ENCODE peak calls at places on chromosomes 16 and 17, in six cellular contexts. One of them, this sample, is unnamed.

GRCh38 chr17:49814781-49815496 is 26.5 kb downstream of the KAT7 start:
- DNase-seq in GM12865: no peak
- DNase-seq in H1: no peak
- DNase-seq in HFFc6: no peak
- DNase-seq in hepatocyte: no peak
- DNase-seq in cardiac fibroblast: no peak
- DNase-seq in this sample: no peak

GRCh38 chr16:57245472-57246113 is 534 bp downstream of the ARL2BP start:
- DNase-seq in hepatocyte: peak; percentile 69
- DNase-seq in cardiac fibroblast: no peak
- DNase-seq in GM12865: peak; percentile 48
- DNase-seq in HFFc6: no peak
- DNase-seq in H1: no peak
- DNase-seq in this sample: no peak

GRCh38 chr16:77850637-77851330 is 62.4 kb downstream of the VAT1L start:
- DNase-seq in cardiac fibroblast: peak; percentile 11
- DNase-seq in GM12865: no peak
- DNase-seq in H1: no peak
- DNase-seq in hepatocyte: no peak
- DNase-seq in HFFc6: no peak
- DNase-seq in this sample: no peak

GRCh38 chr17:36602924-36603384 is 1.6 kb downstream of the MRM1 start:
- DNase-seq in HFFc6: peak; percentile 37
- DNase-seq in hepatocyte: peak; percentile 80
- DNase-seq in H1: peak; percentile 79
- DNase-seq in cardiac fibroblast: peak; percentile 80
- DNase-seq in GM12865: peak; percentile 85
- DNase-seq in this sample: no peak

GRCh38 chr16:53849585-53849984 is 145.6 kb downstream of the FTO start:
- DNase-seq in hepatocyte: no peak
- DNase-seq in HFFc6: no peak
- DNase-seq in cardiac fibroblast: no peak
- DNase-seq in H1: no peak
- DNase-seq in GM12865: no peak
- DNase-seq in this sample: no peak

GRCh38 chr17:82921426-82921825 is 81.6 kb upstream of the ZNF750 start:
- DNase-seq in hepatocyte: no peak
- DNase-seq in H1: no peak
- DNase-seq in GM12865: no peak
- DNase-seq in HFFc6: no peak
- DNase-seq in cardiac fibroblast: no peak
- DNase-seq in this sample: no peak

GRCh38 chr16:22070361-22071351 is 21.7 kb upstream of the VWA3A start:
- DNase-seq in hepatocyte: no peak
- DNase-seq in GM12865: no peak
- DNase-seq in H1: no peak
- DNase-seq in HFFc6: no peak
- DNase-seq in cardiac fibroblast: peak; percentile 58
- DNase-seq in this sample: no peak

GRCh38 chr17:45366691-45367090 is 49.9 kb upstream of the MAP3K14 start:
- DNase-seq in cardiac fibroblast: no peak
- DNase-seq in hepatocyte: no peak
- DNase-seq in GM12865: no peak
- DNase-seq in H1: no peak
- DNase-seq in HFFc6: no peak
- DNase-seq in this sample: no peak

GRCh38 chr17:69305177-69305576 is 21.8 kb downstream of the ABCA5 start:
- DNase-seq in hepatocyte: no peak
- DNase-seq in cardiac fibroblast: no peak
- DNase-seq in H1: no peak
- DNase-seq in GM12865: no peak
- DNase-seq in HFFc6: no peak
- DNase-seq in this sample: no peak

GRCh38 chr17:7477392-7478275 is 1.8 kb downstream of the ZBTB4 start:
- DNase-seq in hepatocyte: peak; percentile 91
- DNase-seq in GM12865: no peak
- DNase-seq in cardiac fibroblast: peak; percentile 77
- DNase-seq in H1: no peak
- DNase-seq in HFFc6: peak; percentile 84
- DNase-seq in this sample: no peak

GRCh38 chr16:72469932-72470331 is 298.0 kb upstream of the PMFBP1 start:
- DNase-seq in HFFc6: no peak
- DNase-seq in H1: no peak
- DNase-seq in hepatocyte: no peak
- DNase-seq in GM12865: no peak
- DNase-seq in cardiac fibroblast: no peak
- DNase-seq in this sample: no peak

GRCh38 chr16:31143036-31143888 is 6.6 kb downstream of the PRSS36 start:
- DNase-seq in HFFc6: no peak
- DNase-seq in H1: peak; percentile 55
- DNase-seq in GM12865: no peak
- DNase-seq in hepatocyte: no peak
- DNase-seq in cardiac fibroblast: no peak
- DNase-seq in this sample: no peak

GRCh38 chr17:69434164-69434579 is 19.7 kb downstream of the MAP2K6 start:
- DNase-seq in hepatocyte: peak; percentile 53
- DNase-seq in GM12865: no peak
- DNase-seq in H1: no peak
- DNase-seq in cardiac fibroblast: peak; percentile 63
- DNase-seq in HFFc6: no peak
- DNase-seq in this sample: no peak

GRCh38 chr16:11783319-11784047 is 13.6 kb downstream of the ZC3H7A start:
- DNase-seq in GM12865: peak; percentile 90
- DNase-seq in cardiac fibroblast: peak; percentile 69
- DNase-seq in hepatocyte: no peak
- DNase-seq in H1: no peak
- DNase-seq in HFFc6: peak; percentile 35
- DNase-seq in this sample: no peak

GRCh38 chr16:79334127-79334526 is 266.4 kb downstream of the MAF start:
- DNase-seq in cardiac fibroblast: no peak
- DNase-seq in GM12865: no peak
- DNase-seq in hepatocyte: no peak
- DNase-seq in HFFc6: no peak
- DNase-seq in H1: peak; percentile 82
- DNase-seq in this sample: no peak
- TF ChIP-seq CTCF in cardiac fibroblast: no peak
- TF ChIP-seq CTCF in GM12865: peak; percentile 32
- TF ChIP-seq CTCF in hepatocyte: peak; percentile 22
- TF ChIP-seq CTCF in HFFc6: no peak
- TF ChIP-seq CTCF in H1: peak; percentile 63
- TF ChIP-seq CTCF in this sample: peak; percentile 68

DNA sequence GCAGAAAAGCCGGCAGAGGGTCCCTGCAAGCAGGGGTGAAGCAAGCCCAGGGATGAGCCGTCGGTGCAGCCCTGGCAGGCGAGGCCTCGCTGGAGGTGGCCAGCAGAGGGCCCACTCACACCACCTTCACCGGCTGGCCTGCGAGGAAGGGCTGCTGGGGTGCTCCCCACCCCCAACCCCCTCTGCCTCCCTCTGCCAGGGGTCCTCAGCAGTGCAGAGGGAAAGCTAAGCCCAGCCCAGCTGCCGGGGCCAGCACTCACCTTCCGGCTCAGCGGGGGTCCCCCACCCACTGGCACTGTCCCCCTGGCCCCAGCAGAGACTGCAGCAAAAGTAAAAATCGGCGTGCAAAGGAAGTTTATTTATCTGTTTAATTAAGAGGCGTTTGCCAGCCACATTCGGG is 113.4 kb downstream of the ENGASE start:
- DNase-seq in hepatocyte: peak; percentile 40
- DNase-seq in cardiac fibroblast: no peak
- DNase-seq in GM12865: peak; percentile 18
- DNase-seq in HFFc6: no peak
- DNase-seq in H1: peak; percentile 89
- DNase-seq in this sample: no peak
- TF ChIP-seq CTCF in hepatocyte: peak; percentile 52
- TF ChIP-seq CTCF in cardiac fibroblast: peak; percentile 64
- TF ChIP-seq CTCF in GM12865: peak; percentile 56
- TF ChIP-seq CTCF in HFFc6: peak; percentile 83
- TF ChIP-seq CTCF in H1: peak; percentile 95
- TF ChIP-seq CTCF in this sample: peak; percentile 77

GRCh38 chr16:67922740-67923139 is 8.9 kb downstream of the CTRL start:
- DNase-seq in cardiac fibroblast: no peak
- DNase-seq in hepatocyte: no peak
- DNase-seq in HFFc6: no peak
- DNase-seq in H1: no peak
- DNase-seq in GM12865: no peak
- DNase-seq in this sample: no peak
- TF ChIP-seq CTCF in cardiac fibroblast: no peak
- TF ChIP-seq CTCF in hepatocyte: no peak
- TF ChIP-seq CTCF in HFFc6: no peak
- TF ChIP-seq CTCF in H1: no peak
- TF ChIP-seq CTCF in GM12865: no peak
- TF ChIP-seq CTCF in this sample: no peak

GRCh38 chr17:1055751-1056645 is 59.1 kb downstream of the TIMM22 start:
- DNase-seq in HFFc6: peak; percentile 49
- DNase-seq in cardiac fibroblast: peak; percentile 67
- DNase-seq in hepatocyte: peak; percentile 81
- DNase-seq in GM12865: peak; percentile 52
- DNase-seq in H1: peak; percentile 87
- DNase-seq in this sample: no peak
- TF ChIP-seq CTCF in HFFc6: peak; percentile 93
- TF ChIP-seq CTCF in cardiac fibroblast: peak; percentile 69
- TF ChIP-seq CTCF in hepatocyte: peak; percentile 67
- TF ChIP-seq CTCF in GM12865: peak; percentile 55
- TF ChIP-seq CTCF in H1: peak; percentile 77
- TF ChIP-seq CTCF in this sample: peak; percentile 88

DNA sequence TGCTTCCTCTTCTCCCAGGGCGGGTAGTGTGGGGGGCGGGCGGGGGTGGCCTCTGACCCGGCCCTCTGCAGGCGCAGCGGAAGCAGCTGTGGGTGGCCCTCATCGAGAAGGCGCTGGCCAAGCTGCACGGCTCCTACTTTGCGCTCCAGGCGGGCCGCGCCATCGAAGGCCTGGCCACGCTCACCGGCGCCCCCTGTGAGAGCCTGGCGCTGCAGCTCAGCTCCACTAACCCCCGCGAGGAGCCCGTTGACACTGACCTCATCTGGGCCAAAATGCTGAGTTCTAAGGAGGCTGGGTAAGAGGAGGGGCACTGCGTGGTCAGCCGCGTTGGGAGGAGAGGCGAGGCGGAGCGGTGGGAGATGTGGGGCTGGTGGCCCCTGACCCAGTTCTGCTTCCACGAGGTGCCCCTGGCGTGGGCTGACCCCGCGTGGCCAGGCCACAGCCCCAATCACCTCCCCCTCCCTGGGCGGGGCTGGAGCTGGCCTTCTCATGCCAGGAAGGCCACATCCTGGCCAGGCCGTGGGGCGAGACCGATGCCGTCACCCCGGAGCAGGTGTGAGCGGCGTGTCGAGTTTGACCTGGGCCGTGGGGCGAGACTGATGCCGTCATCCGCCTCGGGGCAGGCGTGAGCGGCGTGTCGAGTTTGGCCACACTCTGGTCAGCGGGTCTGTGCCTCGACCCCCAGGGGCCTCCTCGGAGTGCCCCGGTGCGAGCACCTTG is 10.5 kb upstream of the PRR35 start:
- DNase-seq in H1: peak; percentile 86
- DNase-seq in cardiac fibroblast: no peak
- DNase-seq in hepatocyte: no peak
- DNase-seq in HFFc6: no peak
- DNase-seq in GM12865: no peak
- DNase-seq in this sample: no peak
- TF ChIP-seq CTCF in H1: peak; percentile 70
- TF ChIP-seq CTCF in cardiac fibroblast: no peak
- TF ChIP-seq CTCF in hepatocyte: no peak
- TF ChIP-seq CTCF in HFFc6: peak; percentile 38
- TF ChIP-seq CTCF in GM12865: no peak
- TF ChIP-seq CTCF in this sample: no peak

DNA sequence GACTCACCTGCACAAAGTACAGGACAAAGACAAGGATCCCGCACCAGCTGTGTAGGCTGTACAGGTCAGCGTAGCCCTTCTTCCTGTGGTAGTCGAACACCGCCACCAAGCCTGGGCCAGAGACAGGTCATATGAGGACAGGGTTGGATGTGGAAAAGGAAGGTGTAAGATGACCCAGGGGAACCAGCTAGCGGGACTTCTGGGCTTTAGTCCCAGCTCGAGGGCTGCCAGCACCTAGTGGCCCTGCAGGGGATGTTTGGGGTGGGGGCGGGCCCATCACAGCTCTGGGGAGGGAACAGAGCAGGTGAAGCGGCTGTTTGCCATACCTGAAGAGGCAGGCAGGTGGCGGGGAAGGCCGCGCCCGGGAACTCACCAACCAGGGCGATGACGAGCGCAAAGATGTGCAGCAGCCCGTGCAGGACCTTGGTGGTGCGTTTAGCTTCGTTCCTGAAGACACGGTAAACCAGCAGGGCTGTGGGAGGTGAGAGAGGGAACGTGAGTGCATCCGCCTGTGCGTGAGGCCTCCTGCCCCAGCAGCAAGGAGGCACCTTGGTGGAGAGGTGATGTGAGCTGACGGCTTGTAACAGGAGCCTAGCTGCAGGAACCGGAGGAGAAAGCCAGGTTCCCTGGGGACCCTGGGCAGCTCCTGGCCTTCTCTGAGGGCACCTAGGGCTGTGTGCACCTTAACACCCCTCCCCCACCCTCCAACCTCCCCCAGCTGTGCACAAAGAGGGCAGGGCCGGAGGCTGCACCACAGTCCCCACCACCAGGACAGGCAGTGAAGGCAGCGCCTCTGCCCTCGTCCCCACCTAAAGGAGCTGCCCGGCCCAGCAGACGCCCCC is 10.2 kb downstream of the CYB561 start:
- DNase-seq in cardiac fibroblast: no peak
- DNase-seq in H1: peak; percentile 75
- DNase-seq in hepatocyte: no peak
- DNase-seq in HFFc6: no peak
- DNase-seq in GM12865: peak; percentile 39
- DNase-seq in this sample: no peak
- TF ChIP-seq CTCF in cardiac fibroblast: no peak
- TF ChIP-seq CTCF in H1: peak; percentile 43
- TF ChIP-seq CTCF in hepatocyte: no peak
- TF ChIP-seq CTCF in HFFc6: peak; percentile 28
- TF ChIP-seq CTCF in GM12865: peak; percentile 17
- TF ChIP-seq CTCF in this sample: no peak

GRCh38 chr17:79840204-79840988 is 1.2 kb upstream of the CBX4 start:
- DNase-seq in cardiac fibroblast: peak; percentile 65
- DNase-seq in GM12865: peak; percentile 14
- DNase-seq in hepatocyte: peak; percentile 78
- DNase-seq in H1: peak; percentile 67
- DNase-seq in HFFc6: no peak
- DNase-seq in this sample: no peak
- TF ChIP-seq CTCF in cardiac fibroblast: no peak
- TF ChIP-seq CTCF in GM12865: no peak
- TF ChIP-seq CTCF in hepatocyte: peak; percentile 30
- TF ChIP-seq CTCF in H1: peak; percentile 61
- TF ChIP-seq CTCF in HFFc6: no peak
- TF ChIP-seq CTCF in this sample: peak; percentile 48

GRCh38 chr17:77045441-77046041 is 95.2 kb upstream of the SEC14L1 start:
- DNase-seq in H1: no peak
- DNase-seq in HFFc6: no peak
- DNase-seq in hepatocyte: no peak
- DNase-seq in cardiac fibroblast: no peak
- DNase-seq in GM12865: no peak
- DNase-seq in this sample: no peak

GRCh38 chr17:77054926-77055325 is 85.8 kb upstream of the SEC14L1 start:
- DNase-seq in GM12865: no peak
- DNase-seq in cardiac fibroblast: no peak
- DNase-seq in hepatocyte: no peak
- DNase-seq in H1: no peak
- DNase-seq in HFFc6: no peak
- DNase-seq in this sample: no peak

DNA sequence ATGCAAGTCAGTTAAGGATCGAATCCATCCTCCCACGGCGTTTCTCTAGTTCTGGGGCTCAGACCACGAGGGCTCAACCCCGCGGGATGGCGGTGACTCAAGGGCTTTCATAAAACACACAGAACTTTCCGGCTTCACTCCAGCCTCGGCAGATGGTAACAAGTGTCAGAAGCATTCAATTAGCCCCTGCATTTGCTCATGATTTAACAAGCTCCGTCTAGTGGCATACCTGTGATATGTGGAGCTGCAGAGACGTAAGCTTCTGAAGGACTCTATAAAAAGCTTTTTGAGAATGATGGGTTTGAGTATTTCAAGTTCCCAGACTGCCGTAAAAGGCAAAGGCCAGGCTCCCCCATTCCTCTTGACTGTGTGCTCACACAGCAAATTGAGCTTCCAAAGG is 91.3 kb upstream of the SEC14L1 start:
- DNase-seq in H1: no peak
- DNase-seq in cardiac fibroblast: no peak
- DNase-seq in HFFc6: no peak
- DNase-seq in GM12865: peak; percentile 16
- DNase-seq in hepatocyte: no peak
- DNase-seq in this sample: no peak
- TF ChIP-seq CTCF in H1: no peak
- TF ChIP-seq CTCF in cardiac fibroblast: no peak
- TF ChIP-seq CTCF in HFFc6: no peak
- TF ChIP-seq CTCF in GM12865: no peak
- TF ChIP-seq CTCF in hepatocyte: peak; percentile 19
- TF ChIP-seq CTCF in this sample: no peak